ENCODE peak calls at places on chromosome 14, in eight cellular contexts. D is fibroblast of lung; K is adrenal gland; I is GM23248; Z is right atrium auricular region; H is A549; U is upper lobe of right lung; L is CD8-positive, alpha-beta T cell. P is an unnamed sample. For H3K4me1, the result is how much of the 10 kb centered on the place peaks cover.

GRCh38 chr14:59332727-59333126 is 132.5 kb downstream of the GPR135 start:
- DNase-seq in D (peak), K (no peak), I (peak), Z (no peak), H (peak), U (no peak), L (no peak), P (no peak)

GRCh38 chr14:65302571-65303184 is 109.9 kb upstream of the FUT8 start:
- DNase-seq in D (no peak), K (no peak), I (peak), Z (no peak), H (no peak), U (no peak), L (peak), P (no peak)

GRCh38 chr14:63011609-63012008 is 33.6 kb downstream of the KCNH5 start:
- DNase-seq in D (peak), K (no peak), I (no peak), Z (no peak), H (no peak), U (no peak), L (no peak), P (no peak)

GRCh38 chr14:101464984-101465794 is 96.1 kb upstream of the DIO3 start:
- DNase-seq in D (no peak), K (no peak), I (no peak), Z (peak), H (no peak), U (no peak), L (no peak), P (no peak)

GRCh38 chr14:59483819-59484610 is at the start of the genes JKAMP and L3HYPDH:
- DNase-seq in D (peak), K (peak), I (peak), Z (peak), H (peak), U (peak), L (peak), P (peak)

GRCh38 chr14:76015668-76016067 is 30.1 kb downstream of the IFT43 start:
- DNase-seq in D (no peak), K (no peak), I (no peak), Z (no peak), H (no peak), U (no peak), L (no peak), P (peak)

GRCh38 chr14:92952497-92953298 is 29.7 kb downstream of the CHGA start:
- DNase-seq in D (no peak), K (no peak), I (no peak), Z (peak), H (no peak), U (peak), L (no peak), P (no peak)

GRCh38 chr14:30443368-30444007 is 115.5 kb upstream of the G2E3 start:
- DNase-seq in D (peak), K (no peak), I (peak), Z (no peak), H (peak), U (no peak), L (no peak), P (peak)

GRCh38 chr14:22556990-22557623 is 31.9 kb downstream of the DAD1 start:
- DNase-seq in D (peak), K (peak), I (peak), Z (peak), H (peak), U (peak), L (peak), P (peak)

GRCh38 chr14:56390859-56391258 is 188.7 kb upstream of the TMEM260 start:
- DNase-seq in D (no peak), K (no peak), I (no peak), Z (no peak), H (no peak), U (no peak), L (no peak), P (no peak)

GRCh38 chr14:86798330-86798729 is 1194.7 kb downstream of the GALC start:
- DNase-seq in D (no peak), K (no peak), I (no peak), Z (no peak), H (no peak), U (no peak), L (no peak), P (no peak)

GRCh38 chr14:99506269-99506668 is 25.1 kb downstream of the CCNK start:
- DNase-seq in D (no peak), K (no peak), I (no peak), Z (no peak), H (no peak), U (no peak), L (no peak), P (no peak)

GRCh38 chr14:64788706-64789105 is 84.5 kb downstream of the PLEKHG3 start:
- DNase-seq in D (peak), K (peak), I (peak), Z (no peak), H (peak), U (no peak), L (no peak), P (no peak)

GRCh38 chr14:103600503-103600902 is 28.5 kb upstream of the KLC1 start:
- DNase-seq in D (no peak), K (no peak), I (no peak), Z (no peak), H (no peak), U (no peak), L (no peak), P (no peak)

GRCh38 chr14:23300687-23301223 is 1.9 kb downstream of the PPP1R3E start:
- DNase-seq in D (no peak), K (peak), I (peak), Z (peak), H (no peak), U (no peak), L (no peak), P (no peak)

GRCh38 chr14:96635850-96636249 is 133.7 kb downstream of the PAPOLA start:
- DNase-seq in D (no peak), K (no peak), I (no peak), Z (peak), H (no peak), U (no peak), L (no peak), P (peak)

GRCh38 chr14:95258156-95258555 is 61.6 kb downstream of the CLMN start:
- DNase-seq in D (no peak), K (no peak), I (no peak), Z (peak), H (no peak), U (no peak), L (no peak), P (no peak)

DNA sequence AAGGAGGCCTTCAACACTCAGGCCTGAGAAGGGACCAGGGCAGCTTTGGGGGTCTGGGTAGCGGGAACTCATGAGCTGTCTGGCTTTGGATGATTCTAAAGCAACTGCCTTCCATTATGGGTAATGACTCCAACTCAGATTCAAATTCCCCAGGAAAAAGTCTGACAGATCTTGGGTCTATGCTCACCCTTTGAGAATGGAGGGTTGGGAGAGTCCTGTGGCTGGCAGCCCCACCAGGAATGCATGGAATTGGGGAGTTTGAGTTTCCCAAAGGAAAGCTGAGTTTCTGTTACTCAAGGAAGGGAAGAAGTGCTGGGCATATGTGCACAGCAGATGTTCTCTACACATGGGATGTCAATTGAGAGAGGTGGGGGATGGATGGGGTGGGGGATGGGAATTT is 22.4 kb upstream of the LTBP2 start:
- DNase-seq in D (no peak), K (no peak), I (peak), Z (no peak), H (no peak), U (no peak), L (no peak), P (no peak)
- H3K4me1 ChIP-seq in D (under half), K (under half), I (under half), Z (under half), H (under half), U (under half), L (under half), P (half or more)

DNA sequence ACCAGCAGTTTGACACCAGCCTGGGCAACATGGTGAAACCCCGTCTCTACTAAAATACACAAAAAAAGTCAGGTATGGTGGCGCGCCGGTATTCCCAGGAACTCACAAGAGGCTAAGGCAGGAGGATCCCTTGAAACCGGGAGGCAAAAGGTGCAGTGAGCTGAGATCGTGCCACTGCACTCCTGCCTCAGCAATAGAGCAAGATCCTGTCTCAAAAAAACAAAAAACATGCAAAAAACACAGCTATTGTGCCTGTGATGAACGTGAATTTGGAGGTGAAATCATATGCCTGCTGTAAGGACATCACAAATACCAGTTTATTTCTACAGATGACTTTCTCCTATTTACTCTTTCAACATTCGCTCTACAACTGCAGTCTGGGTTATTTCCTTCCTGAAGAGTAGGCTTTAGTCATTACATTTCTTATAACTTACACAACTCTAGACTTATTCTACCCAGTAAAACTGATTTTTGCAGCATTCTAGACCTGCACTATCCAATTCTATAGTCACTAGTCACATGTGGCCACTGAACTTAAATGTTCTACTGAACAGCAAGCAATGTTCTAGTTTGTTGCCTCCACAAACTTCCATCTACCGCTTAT is 48.3 kb downstream of the HNRNPC start:
- DNase-seq in D (no peak), K (no peak), I (peak), Z (no peak), H (no peak), U (no peak), L (no peak), P (no peak)
- H3K4me1 ChIP-seq in D (under half), K (under half), I (under half), Z (half or more), H (half or more), U (under half), L (under half), P (under half)

DNA sequence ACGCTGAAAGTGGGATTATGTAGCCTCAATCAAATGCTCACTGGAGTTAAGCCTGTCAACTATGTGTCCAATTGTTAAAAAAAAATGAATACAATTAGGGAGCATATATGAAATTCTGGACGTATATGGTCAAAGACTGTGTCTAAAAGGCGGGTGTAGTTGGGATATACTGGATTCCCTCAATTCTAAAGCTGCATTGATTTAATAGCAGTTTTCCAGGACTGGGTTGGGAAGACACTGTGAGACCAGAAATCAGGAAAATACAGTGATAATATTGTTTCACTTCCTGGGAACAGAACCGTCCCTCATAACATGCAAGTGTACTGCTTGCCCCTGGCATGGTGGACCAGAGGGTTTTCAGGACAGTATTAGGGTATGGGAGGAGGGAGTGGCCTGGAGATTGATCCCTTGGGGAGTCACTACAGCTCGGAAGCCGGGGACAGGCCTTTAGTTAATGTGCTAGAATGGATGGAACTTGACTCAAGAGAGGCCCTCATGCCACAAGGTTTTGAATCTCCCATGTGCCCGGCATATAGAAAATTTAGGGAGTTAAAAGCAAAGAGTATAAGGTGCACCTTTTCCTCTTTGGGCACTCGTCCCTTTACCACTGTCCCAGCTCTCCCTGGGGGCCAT is 161.7 kb downstream of the ZFP36L1 start:
- DNase-seq in D (no peak), K (no peak), I (no peak), Z (no peak), H (no peak), U (no peak), L (no peak), P (no peak)
- H3K4me1 ChIP-seq in D (under half), K (under half), I (under half), Z (half or more), H (under half), U (under half), L (under half), P (under half)

DNA sequence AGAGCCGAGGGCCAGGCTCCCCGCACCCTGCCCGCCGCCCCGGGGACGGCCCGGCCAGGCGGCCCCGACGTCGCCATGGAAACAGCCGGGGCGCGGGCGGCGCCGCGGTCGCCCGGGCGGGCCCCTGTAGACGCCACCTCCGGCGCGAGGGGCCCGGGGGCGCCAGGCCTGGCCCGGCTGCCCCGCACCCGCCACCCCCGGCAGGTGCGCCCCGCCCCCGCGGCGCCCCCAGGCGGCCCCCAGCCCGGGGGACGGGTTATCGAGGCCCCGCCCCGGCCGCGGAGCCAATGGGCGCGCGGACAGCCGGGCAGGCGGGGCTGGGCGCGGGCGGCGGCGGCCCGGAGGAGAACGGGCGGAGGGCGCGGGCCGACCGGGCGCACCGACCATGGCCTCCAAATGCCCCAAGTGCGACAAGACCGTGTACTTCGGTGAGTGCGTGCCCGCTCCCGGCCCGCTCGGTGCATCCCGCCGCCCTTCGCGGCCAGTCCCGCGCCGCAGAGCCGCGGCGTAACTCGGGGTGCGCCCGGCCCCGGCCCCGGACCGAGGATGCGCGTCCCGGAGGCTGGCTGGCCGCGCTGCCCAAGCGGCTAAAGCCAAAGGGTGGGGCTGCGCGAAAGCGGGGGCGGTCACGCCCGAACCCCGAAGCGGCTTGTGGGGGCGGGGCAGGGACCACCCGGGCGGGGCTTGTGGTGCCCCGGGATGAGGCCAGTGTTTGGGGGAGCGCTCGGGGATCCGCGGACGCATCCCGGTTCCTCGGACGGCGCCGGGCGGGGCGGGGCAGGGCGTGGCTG is at the start of gene CRIP2:
- DNase-seq in D (no peak), K (no peak), I (peak), Z (no peak), H (peak), U (no peak), L (no peak), P (peak)
- H3K4me1 ChIP-seq in D (under half), K (under half), I (under half), Z (half or more), H (half or more), U (under half), L (under half), P (under half)

GRCh38 chr14:38210168-38210567 is 2.5 kb downstream of the SSTR1 start:
- DNase-seq in D (peak), K (no peak), I (peak), Z (no peak), H (no peak), U (no peak), L (no peak), P (no peak)
- H3K4me1 ChIP-seq in D (under half), K (under half), I (under half), Z (under half), H (under half), U (under half), L (under half), P (under half)

DNA sequence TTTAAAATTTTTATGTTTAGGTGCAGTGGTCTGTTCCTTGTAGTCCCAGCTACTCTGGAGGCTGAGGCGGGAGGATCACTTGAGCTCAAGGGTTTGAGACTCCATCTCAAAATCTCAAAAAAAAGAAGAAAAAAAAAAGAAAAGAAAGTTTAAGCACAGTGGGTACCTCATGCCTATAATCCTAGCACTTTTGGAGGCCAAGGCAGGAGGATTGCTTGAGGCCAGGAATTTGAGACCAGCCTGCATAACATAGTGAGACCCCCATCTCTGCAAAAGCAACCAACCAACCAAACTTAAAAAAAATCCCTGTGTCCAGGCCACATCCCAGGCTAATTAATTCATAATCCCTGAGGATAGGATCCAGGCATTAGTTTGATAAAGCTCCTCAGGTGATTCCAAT is 3.4 kb upstream of the SALL2 start:
- DNase-seq in D (no peak), K (no peak), I (no peak), Z (no peak), H (no peak), U (no peak), L (no peak), P (no peak)
- H3K4me1 ChIP-seq in D (under half), K (under half), I (under half), Z (under half), H (under half), U (under half), L (under half), P (under half)